ENCODE peak calls at places on chromosomes 3 and 15, in eight cellular contexts. X is mammary epithelial cell; P is GM23248; B is osteocyte; K is SW480; H is NCI-H1092 treated with DMSO at 0.1 percent for 48 hours; D is stimulated activated CD4-positive, alpha-beta T cell treated with anti-CD3 and anti-CD28 coated beads, Interleukin-2, amount 100 ng/mL, for 48 hours; I is fibroblast of lung. V is an unnamed sample.

GRCh38 chr3:31785734-31786133 is 195.3 kb downstream of the OSBPL10 start:
- DNase-seq in K (no peak), X (peak; percentile 17), P (no peak), B (peak; percentile 11), D (no peak), I (no peak), H (no peak), V (no peak)

GRCh38 chr3:99789322-99789721 is 28.3 kb upstream of the CMSS1 start:
- DNase-seq in P (peak; percentile 82), H (peak; percentile 29), D (no peak), I (peak; percentile 62), K (peak; percentile 58), X (peak; percentile 44), B (no peak), V (no peak)

GRCh38 chr15:96851613-96852012 is 521.1 kb downstream of the NR2F2 start:
- DNase-seq in H (no peak), K (peak; percentile 33), P (no peak), B (no peak), I (peak; percentile 72), X (peak; percentile 13), D (no peak), V (no peak)

GRCh38 chr3:188578579-188579363 is 424.8 kb downstream of the LPP start:
- DNase-seq in P (peak; percentile 86), X (peak; percentile 38), D (no peak), I (peak; percentile 96), K (no peak), H (peak; percentile 23), B (peak; percentile 83), V (no peak)

GRCh38 chr15:52308446-52309153 is 13.0 kb upstream of the MYO5C start:
- DNase-seq in X (no peak), I (no peak), H (no peak), B (no peak), D (no peak), K (no peak), P (no peak), V (no peak)

GRCh38 chr3:187902041-187902471 is 156.8 kb upstream of the BCL6 start:
- DNase-seq in K (no peak), H (no peak), I (no peak), D (no peak), X (no peak), B (no peak), P (no peak), V (no peak)

GRCh38 chr15:78350058-78350457 is 9.9 kb downstream of the CRABP1 start:
- DNase-seq in H (no peak), P (no peak), I (no peak), D (no peak), K (no peak), B (no peak), X (no peak), V (no peak)

GRCh38 chr15:80449825-80450224 is 45.6 kb downstream of the ARNT2 start:
- DNase-seq in H (no peak), I (no peak), P (no peak), D (no peak), B (no peak), K (no peak), X (no peak), V (no peak)

GRCh38 chr3:111253733-111254132 is 182.1 kb downstream of the NECTIN3 start:
- DNase-seq in B (no peak), X (no peak), D (no peak), H (no peak), I (no peak), K (no peak), P (no peak), V (no peak)

GRCh38 chr3:37249717-37250116 is 75.3 kb upstream of the LRRFIP2 start:
- DNase-seq in I (peak; percentile 12), P (no peak), D (no peak), X (no peak), K (no peak), H (no peak), B (no peak), V (no peak)

GRCh38 chr3:116444819-116445290 is 432 bp downstream of the LSAMP start:
- DNase-seq in D (no peak), B (no peak), H (no peak), P (peak; percentile 50), K (no peak), X (no peak), I (peak; percentile 33), V (no peak)

GRCh38 chr3:197482001-197482400 is 73.8 kb downstream of the BDH1 start:
- DNase-seq in P (peak; percentile 64), X (peak; percentile 52), I (peak; percentile 78), D (no peak), B (no peak), K (no peak), H (no peak), V (no peak)

GRCh38 chr15:46707452-46707851 is 1009.9 kb upstream of the SEMA6D start:
- DNase-seq in H (no peak), B (no peak), K (no peak), X (no peak), P (no peak), D (no peak), I (no peak), V (no peak)

GRCh38 chr15:58228708-58229107 is 90.5 kb downstream of the AQP9 start:
- DNase-seq in P (peak; percentile 76), H (no peak), D (no peak), K (no peak), B (no peak), I (peak; percentile 78), X (no peak), V (no peak)

GRCh38 chr3:160768031-160768430 is 12.0 kb downstream of the PPM1L start:
- DNase-seq in X (no peak), P (no peak), K (no peak), D (no peak), B (no peak), I (no peak), H (no peak), V (no peak)

GRCh38 chr3:29693863-29694262 is 413.0 kb downstream of the RBMS3 start:
- DNase-seq in H (no peak), B (no peak), I (peak; percentile 98), K (no peak), P (peak; percentile 79), D (no peak), X (peak; percentile 57), V (no peak)

GRCh38 chr3:11539677-11540076 is 104.0 kb downstream of the VGLL4 start:
- DNase-seq in B (no peak), H (no peak), P (no peak), D (no peak), I (no peak), X (no peak), K (no peak), V (no peak)

GRCh38 chr15:32651229-32651837 is 9.8 kb downstream of the SCG5 start:
- DNase-seq in B (no peak), H (peak; percentile 36), I (peak; percentile 55), K (peak; percentile 32), P (peak; percentile 86), X (peak; percentile 47), D (peak; percentile 41), V (peak; percentile 48)

GRCh38 chr15:98684995-98685525 is 36.7 kb downstream of the IGF1R start:
- DNase-seq in D (no peak), K (no peak), I (peak; percentile 71), X (no peak), B (no peak), H (no peak), P (peak; percentile 65), V (no peak)

GRCh38 chr3:65210026-65210814 is 522.4 kb upstream of the ADAMTS9 start:
- DNase-seq in I (no peak), D (no peak), P (no peak), K (no peak), B (no peak), H (no peak), X (no peak), V (no peak)

GRCh38 chr3:20683912-20684311 is 497.9 kb upstream of the SGO1 start:
- DNase-seq in H (no peak), X (no peak), K (no peak), I (peak; percentile 92), P (peak; percentile 80), B (no peak), D (no peak), V (no peak)

GRCh38 chr3:40584625-40585189 is 59.9 kb downstream of the ZNF621 start:
- DNase-seq in I (peak; percentile 65), K (peak; percentile 63), X (peak; percentile 55), H (peak; percentile 61), D (peak; percentile 74), B (peak; percentile 95), P (peak; percentile 88), V (no peak)

GRCh38 chr15:27813139-27813538 is 286.0 kb downstream of the OCA2 start:
- DNase-seq in B (no peak), H (no peak), I (no peak), K (no peak), P (no peak), X (no peak), D (no peak), V (no peak)

GRCh38 chr15:42033214-42033873 is 12.5 kb upstream of the PLA2G4E start:
- DNase-seq in K (no peak), B (no peak), P (no peak), X (no peak), D (no peak), I (no peak), H (no peak), V (no peak)

GRCh38 chr3:141406265-141406664 is 38.0 kb downstream of the ZBTB38 start:
- DNase-seq in I (no peak), H (no peak), B (no peak), P (no peak), X (no peak), D (no peak), K (no peak), V (no peak)

GRCh38 chr3:12479919-12480425 is 4.3 kb upstream of the TSEN2 start:
- DNase-seq in X (peak; percentile 8), I (peak; percentile 26), K (peak; percentile 84), P (peak; percentile 58), H (peak; percentile 66), B (no peak), D (no peak), V (no peak)

GRCh38 chr3:197718904-197719303 is 17.8 kb downstream of the RUBCN start:
- DNase-seq in P (peak; percentile 91), X (peak; percentile 99), D (no peak), B (no peak), H (no peak), K (peak; percentile 92), I (peak; percentile 94), V (peak; percentile 100)

GRCh38 chr3:190238871-190239270 is 83.4 kb downstream of the CLDN1 start:
- DNase-seq in D (no peak), H (no peak), X (no peak), B (no peak), P (no peak), K (no peak), I (no peak), V (no peak)

GRCh38 chr3:43817825-43818224 is 127.1 kb downstream of the ABHD5 start:
- DNase-seq in P (no peak), D (no peak), H (no peak), B (no peak), K (no peak), I (no peak), X (peak; percentile 44), V (no peak)

GRCh38 chr3:125651246-125651645 is 55.9 kb upstream of the OSBPL11 start:
- DNase-seq in P (peak; percentile 56), I (peak; percentile 53), H (no peak), X (peak; percentile 42), B (no peak), D (no peak), K (peak; percentile 34), V (no peak)

GRCh38 chr3:175193815-175194518 is 334.8 kb downstream of the NAALADL2 start:
- DNase-seq in K (no peak), B (no peak), I (peak; percentile 73), P (peak; percentile 78), X (peak; percentile 83), D (no peak), H (no peak), V (no peak)

V was measured in Panc1.